ENCODE peak calls at places on chromosomes 6 and 20, in five cellular contexts. One of them, this sample, is unnamed.

GRCh38 chr6:159730277-159730676 is 3.0 kb downstream of the WTAP start:
- DNase-seq in activated gamma-delta T cell treated with anti-CD3 and anti-CD28 coated beads, Interleukin-2, amount 50 U/mL, for 16 hours: no peak
- DNase-seq in stimulated activated naive CD8-positive, alpha-beta T cell treated with anti-CD3 and anti-CD28 coated beads, Interleukin-15, Interleukin-2, amounts not matched to agents 100 U/mL and 50 U/mL, for 24 hours: no peak
- DNase-seq in globus pallidus: no peak
- DNase-seq in NCI-H69: no peak
- DNase-seq in this sample: no peak

GRCh38 chr6:26552640-26553189 is 14.5 kb downstream of the HMGN4 start:
- DNase-seq in activated gamma-delta T cell treated with anti-CD3 and anti-CD28 coated beads, Interleukin-2, amount 50 U/mL, for 16 hours: no peak
- DNase-seq in stimulated activated naive CD8-positive, alpha-beta T cell treated with anti-CD3 and anti-CD28 coated beads, Interleukin-15, Interleukin-2, amounts not matched to agents 100 U/mL and 50 U/mL, for 24 hours: no peak
- DNase-seq in globus pallidus: no peak
- DNase-seq in NCI-H69: peak
- DNase-seq in this sample: no peak

GRCh38 chr6:10528170-10528981 is 7.2 kb downstream of the GCNT2 start:
- DNase-seq in activated gamma-delta T cell treated with anti-CD3 and anti-CD28 coated beads, Interleukin-2, amount 50 U/mL, for 16 hours: peak
- DNase-seq in stimulated activated naive CD8-positive, alpha-beta T cell treated with anti-CD3 and anti-CD28 coated beads, Interleukin-15, Interleukin-2, amounts not matched to agents 100 U/mL and 50 U/mL, for 24 hours: peak
- DNase-seq in globus pallidus: no peak
- DNase-seq in NCI-H69: peak
- DNase-seq in this sample: no peak

GRCh38 chr6:138307352-138307751 is 70.4 kb upstream of the SMIM28 start:
- DNase-seq in activated gamma-delta T cell treated with anti-CD3 and anti-CD28 coated beads, Interleukin-2, amount 50 U/mL, for 16 hours: no peak
- DNase-seq in stimulated activated naive CD8-positive, alpha-beta T cell treated with anti-CD3 and anti-CD28 coated beads, Interleukin-15, Interleukin-2, amounts not matched to agents 100 U/mL and 50 U/mL, for 24 hours: no peak
- DNase-seq in globus pallidus: no peak
- DNase-seq in NCI-H69: no peak
- DNase-seq in this sample: no peak

GRCh38 chr6:144847906-144848305 is 562.8 kb downstream of the UTRN start:
- DNase-seq in activated gamma-delta T cell treated with anti-CD3 and anti-CD28 coated beads, Interleukin-2, amount 50 U/mL, for 16 hours: no peak
- DNase-seq in stimulated activated naive CD8-positive, alpha-beta T cell treated with anti-CD3 and anti-CD28 coated beads, Interleukin-15, Interleukin-2, amounts not matched to agents 100 U/mL and 50 U/mL, for 24 hours: no peak
- DNase-seq in globus pallidus: no peak
- DNase-seq in NCI-H69: no peak
- DNase-seq in this sample: no peak

GRCh38 chr6:71482742-71483141 is 194.1 kb downstream of the OGFRL1 start:
- DNase-seq in activated gamma-delta T cell treated with anti-CD3 and anti-CD28 coated beads, Interleukin-2, amount 50 U/mL, for 16 hours: no peak
- DNase-seq in stimulated activated naive CD8-positive, alpha-beta T cell treated with anti-CD3 and anti-CD28 coated beads, Interleukin-15, Interleukin-2, amounts not matched to agents 100 U/mL and 50 U/mL, for 24 hours: no peak
- DNase-seq in globus pallidus: no peak
- DNase-seq in NCI-H69: no peak
- DNase-seq in this sample: no peak

GRCh38 chr20:24442909-24443308 is 26.5 kb upstream of the SYNDIG1 start:
- DNase-seq in activated gamma-delta T cell treated with anti-CD3 and anti-CD28 coated beads, Interleukin-2, amount 50 U/mL, for 16 hours: no peak
- DNase-seq in stimulated activated naive CD8-positive, alpha-beta T cell treated with anti-CD3 and anti-CD28 coated beads, Interleukin-15, Interleukin-2, amounts not matched to agents 100 U/mL and 50 U/mL, for 24 hours: no peak
- DNase-seq in globus pallidus: no peak
- DNase-seq in NCI-H69: no peak
- DNase-seq in this sample: no peak

GRCh38 chr20:9467995-9468394 is 46.4 kb upstream of the LAMP5 start:
- DNase-seq in activated gamma-delta T cell treated with anti-CD3 and anti-CD28 coated beads, Interleukin-2, amount 50 U/mL, for 16 hours: no peak
- DNase-seq in stimulated activated naive CD8-positive, alpha-beta T cell treated with anti-CD3 and anti-CD28 coated beads, Interleukin-15, Interleukin-2, amounts not matched to agents 100 U/mL and 50 U/mL, for 24 hours: no peak
- DNase-seq in globus pallidus: no peak
- DNase-seq in NCI-H69: peak
- DNase-seq in this sample: no peak

GRCh38 chr6:158737710-158738615 is 81.2 kb downstream of the EZR start:
- DNase-seq in activated gamma-delta T cell treated with anti-CD3 and anti-CD28 coated beads, Interleukin-2, amount 50 U/mL, for 16 hours: no peak
- DNase-seq in stimulated activated naive CD8-positive, alpha-beta T cell treated with anti-CD3 and anti-CD28 coated beads, Interleukin-15, Interleukin-2, amounts not matched to agents 100 U/mL and 50 U/mL, for 24 hours: no peak
- DNase-seq in globus pallidus: no peak
- DNase-seq in NCI-H69: peak
- DNase-seq in this sample: no peak

GRCh38 chr20:52105045-52105572 is 86.5 kb downstream of the ZFP64 start:
- DNase-seq in activated gamma-delta T cell treated with anti-CD3 and anti-CD28 coated beads, Interleukin-2, amount 50 U/mL, for 16 hours: no peak
- DNase-seq in stimulated activated naive CD8-positive, alpha-beta T cell treated with anti-CD3 and anti-CD28 coated beads, Interleukin-15, Interleukin-2, amounts not matched to agents 100 U/mL and 50 U/mL, for 24 hours: peak
- DNase-seq in globus pallidus: no peak
- DNase-seq in NCI-H69: peak
- DNase-seq in this sample: no peak

GRCh38 chr6:117677553-117678131 is 2.4 kb downstream of the NUS1 start:
- DNase-seq in activated gamma-delta T cell treated with anti-CD3 and anti-CD28 coated beads, Interleukin-2, amount 50 U/mL, for 16 hours: no peak
- DNase-seq in stimulated activated naive CD8-positive, alpha-beta T cell treated with anti-CD3 and anti-CD28 coated beads, Interleukin-15, Interleukin-2, amounts not matched to agents 100 U/mL and 50 U/mL, for 24 hours: no peak
- DNase-seq in globus pallidus: no peak
- DNase-seq in NCI-H69: no peak
- DNase-seq in this sample: no peak

GRCh38 chr6:142167472-142167871 is 20.4 kb downstream of the VTA1 start:
- DNase-seq in activated gamma-delta T cell treated with anti-CD3 and anti-CD28 coated beads, Interleukin-2, amount 50 U/mL, for 16 hours: no peak
- DNase-seq in stimulated activated naive CD8-positive, alpha-beta T cell treated with anti-CD3 and anti-CD28 coated beads, Interleukin-15, Interleukin-2, amounts not matched to agents 100 U/mL and 50 U/mL, for 24 hours: no peak
- DNase-seq in globus pallidus: no peak
- DNase-seq in NCI-H69: peak
- DNase-seq in this sample: no peak

GRCh38 chr6:32845381-32845884 is 1.6 kb upstream of the PSMB8 start:
- DNase-seq in activated gamma-delta T cell treated with anti-CD3 and anti-CD28 coated beads, Interleukin-2, amount 50 U/mL, for 16 hours: no peak
- DNase-seq in stimulated activated naive CD8-positive, alpha-beta T cell treated with anti-CD3 and anti-CD28 coated beads, Interleukin-15, Interleukin-2, amounts not matched to agents 100 U/mL and 50 U/mL, for 24 hours: peak
- DNase-seq in globus pallidus: no peak
- DNase-seq in NCI-H69: no peak
- DNase-seq in this sample: peak

GRCh38 chr20:2109425-2110210 is 8.0 kb downstream of the STK35 start:
- DNase-seq in activated gamma-delta T cell treated with anti-CD3 and anti-CD28 coated beads, Interleukin-2, amount 50 U/mL, for 16 hours: no peak
- DNase-seq in stimulated activated naive CD8-positive, alpha-beta T cell treated with anti-CD3 and anti-CD28 coated beads, Interleukin-15, Interleukin-2, amounts not matched to agents 100 U/mL and 50 U/mL, for 24 hours: no peak
- DNase-seq in globus pallidus: peak
- DNase-seq in NCI-H69: peak
- DNase-seq in this sample: peak

GRCh38 chr6:156057869-156058268 is 602.2 kb upstream of the NOX3 start:
- DNase-seq in activated gamma-delta T cell treated with anti-CD3 and anti-CD28 coated beads, Interleukin-2, amount 50 U/mL, for 16 hours: no peak
- DNase-seq in stimulated activated naive CD8-positive, alpha-beta T cell treated with anti-CD3 and anti-CD28 coated beads, Interleukin-15, Interleukin-2, amounts not matched to agents 100 U/mL and 50 U/mL, for 24 hours: no peak
- DNase-seq in globus pallidus: no peak
- DNase-seq in NCI-H69: peak
- DNase-seq in this sample: no peak

GRCh38 chr6:72212686-72213085 is 326.3 kb downstream of the RIMS1 start:
- DNase-seq in activated gamma-delta T cell treated with anti-CD3 and anti-CD28 coated beads, Interleukin-2, amount 50 U/mL, for 16 hours: no peak
- DNase-seq in stimulated activated naive CD8-positive, alpha-beta T cell treated with anti-CD3 and anti-CD28 coated beads, Interleukin-15, Interleukin-2, amounts not matched to agents 100 U/mL and 50 U/mL, for 24 hours: no peak
- DNase-seq in globus pallidus: no peak
- DNase-seq in NCI-H69: peak
- DNase-seq in this sample: no peak

GRCh38 chr6:47083586-47084047 is 41.5 kb upstream of the ADGRF1 start:
- DNase-seq in activated gamma-delta T cell treated with anti-CD3 and anti-CD28 coated beads, Interleukin-2, amount 50 U/mL, for 16 hours: no peak
- DNase-seq in stimulated activated naive CD8-positive, alpha-beta T cell treated with anti-CD3 and anti-CD28 coated beads, Interleukin-15, Interleukin-2, amounts not matched to agents 100 U/mL and 50 U/mL, for 24 hours: no peak
- DNase-seq in globus pallidus: peak
- DNase-seq in NCI-H69: peak
- DNase-seq in this sample: peak